ENCODE peak calls at places on chromosomes 4 and X, in six cellular contexts. P is stomach, S is H9, O is fibroblast of the aortic adventitia, C is esophagus squamous epithelium, L is B cell. Q is an unnamed sample.

GRCh38 chr4:173516621-173517612 is 13.1 kb downstream of the HAND2 start:
- DNase-seq in P (no peak), S (peak; percentile 71), O (peak; percentile 74), C (no peak), L (no peak), Q (no peak)

GRCh38 chr4:107519057-107519456 is 201.0 kb downstream of the PAPSS1 start:
- DNase-seq in P (peak; percentile 33), S (no peak), O (peak; percentile 41), C (no peak), L (no peak), Q (peak; percentile 33)

GRCh38 chr4:40736910-40737309 is 12.8 kb upstream of the NSUN7 start:
- DNase-seq in P (no peak), S (no peak), O (peak; percentile 54), C (no peak), L (peak; percentile 42), Q (no peak)

GRCh38 chr4:52836653-52837052 is 25.5 kb upstream of the RASL11B start:
- DNase-seq in P (no peak), S (no peak), O (no peak), C (no peak), L (no peak), Q (no peak)

GRCh38 chrX:73400136-73400748 is 46.6 kb upstream of the CDX4 start:
- DNase-seq in P (no peak), S (no peak), O (no peak), C (no peak), L (no peak), Q (no peak)

GRCh38 chr4:92232566-92232965 is 71.2 kb upstream of the GRID2 start:
- DNase-seq in P (no peak), S (no peak), O (peak; percentile 8), C (no peak), L (no peak), Q (no peak)

GRCh38 chrX:78327370-78328048 is at the start of gene CYSLTR1:
- DNase-seq in P (no peak), S (no peak), O (no peak), C (no peak), L (peak; percentile 52), Q (no peak)

GRCh38 chr4:127586922-127587571 is 45.7 kb upstream of the INTU start:
- DNase-seq in P (no peak), S (peak; percentile 74), O (peak; percentile 33), C (no peak), L (no peak), Q (peak; percentile 31)

GRCh38 chrX:118679290-118679689 is 48.1 kb upstream of the IL13RA1 start:
- DNase-seq in P (no peak), S (no peak), O (no peak), C (no peak), L (peak; percentile 4), Q (peak; percentile 3)

GRCh38 chrX:23333842-23334535 is 660 bp upstream of the PTCHD1 start:
- DNase-seq in P (no peak), S (peak; percentile 76), O (no peak), C (no peak), L (no peak), Q (peak; percentile 14)

GRCh38 chr4:131531087-131531486 is 1618.0 kb upstream of the PCDH10 start:
- DNase-seq in P (no peak), S (no peak), O (no peak), C (no peak), L (no peak), Q (no peak)

GRCh38 chrX:116872931-116873330 is 410.2 kb upstream of the CT83 start:
- DNase-seq in P (no peak), S (no peak), O (no peak), C (no peak), L (no peak), Q (no peak)

GRCh38 chr4:168441412-168441811 is 38.9 kb downstream of the DDX60L start:
- DNase-seq in P (no peak), S (no peak), O (no peak), C (no peak), L (no peak), Q (no peak)

GRCh38 chrX:53682885-53683555 is 3.5 kb downstream of the HUWE1 start:
- DNase-seq in P (no peak), S (peak; percentile 52), O (peak; percentile 59), C (no peak), L (no peak), Q (peak; percentile 44)

GRCh38 chrX:109654710-109655109 is 29.7 kb upstream of the KCNE5 start:
- DNase-seq in P (no peak), S (no peak), O (no peak), C (no peak), L (no peak), Q (no peak)

GRCh38 chr4:6720202-6720699 is 4.3 kb downstream of the BLOC1S4 start:
- DNase-seq in P (peak; percentile 84), S (peak; percentile 85), O (peak; percentile 77), C (no peak), L (peak; percentile 84), Q (peak; percentile 97)

GRCh38 chr4:154944996-154945395 is 163.9 kb downstream of the RBM46 start:
- DNase-seq in P (no peak), S (no peak), O (no peak), C (no peak), L (no peak), Q (no peak)

GRCh38 chr4:173293663-173294062 is 40.5 kb downstream of the HMGB2 start:
- DNase-seq in P (no peak), S (no peak), O (no peak), C (no peak), L (no peak), Q (no peak)

GRCh38 chr4:94515365-94515764 is 63.6 kb downstream of the PDLIM5 start:
- DNase-seq in P (no peak), S (no peak), O (no peak), C (no peak), L (no peak), Q (no peak)

DNA sequence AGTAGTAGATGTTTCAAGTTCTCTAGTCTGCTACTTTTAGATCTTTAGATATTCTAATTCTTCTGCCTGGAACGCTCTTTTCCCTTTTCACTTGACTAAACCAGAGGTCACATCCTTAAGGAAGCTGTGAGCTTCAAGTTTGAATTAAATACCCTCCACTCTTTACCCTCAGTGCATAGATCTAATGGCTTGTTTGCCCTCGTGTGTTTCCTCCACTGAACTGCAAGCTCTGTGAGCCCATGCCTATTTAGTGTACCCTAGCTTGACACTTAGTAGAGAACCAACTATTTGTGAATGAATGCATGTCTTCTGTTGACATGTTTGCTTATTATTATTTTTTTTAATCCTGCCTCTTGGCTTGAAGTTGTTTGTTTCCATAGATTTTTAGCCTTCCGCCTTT is 138.3 kb downstream of the PDE5A start:
- DNase-seq in P (no peak), S (peak; percentile 32), O (peak; percentile 35), C (no peak), L (no peak), Q (peak; percentile 20)
- TF ChIP-seq CTCF in P (no peak), S (peak; percentile 62), O (no peak), C (no peak), L (no peak), Q (no peak)

DNA sequence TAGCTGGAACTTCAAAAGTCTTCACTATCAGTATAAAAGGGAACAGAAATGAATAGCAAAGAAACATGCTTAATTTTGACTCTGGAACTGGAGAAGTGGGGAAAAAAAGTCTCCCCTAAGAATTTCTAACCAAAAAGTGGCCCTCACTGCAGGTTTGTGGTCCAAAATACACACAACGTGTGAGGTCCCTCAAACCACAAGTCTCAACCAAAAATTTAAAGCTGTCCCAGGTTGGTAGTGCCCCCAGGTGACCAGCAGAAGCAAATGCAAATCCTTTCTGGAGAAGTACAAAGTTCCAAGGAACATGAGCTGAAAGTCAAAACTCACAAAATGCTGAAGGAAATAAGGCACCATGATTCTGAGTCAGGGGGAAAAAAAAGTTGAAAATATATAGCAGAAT is 23.6 kb upstream of the VAMP7 start:
- DNase-seq in P (no peak), S (peak; percentile 30), O (peak; percentile 18), C (no peak), L (no peak), Q (no peak)
- TF ChIP-seq CTCF in P (no peak), S (peak; percentile 51), O (peak; percentile 31), C (peak; percentile 22), L (no peak), Q (no peak)

GRCh38 chrX:88397551-88397950 is 349.5 kb upstream of the CPXCR1 start:
- DNase-seq in P (no peak), S (no peak), O (no peak), C (no peak), L (no peak), Q (no peak)
- TF ChIP-seq CTCF in P (no peak), S (peak; percentile 63), O (peak; percentile 16), C (no peak), L (no peak), Q (peak; percentile 51)

GRCh38 chrX:49237060-49237459 is 1.8 kb downstream of the CCDC22 start:
- DNase-seq in P (no peak), S (no peak), O (no peak), C (no peak), L (peak; percentile 30), Q (no peak)

GRCh38 chrX:49243166-49243565 is 7.9 kb downstream of the CCDC22 start:
- DNase-seq in P (no peak), S (no peak), O (no peak), C (no peak), L (no peak), Q (no peak)

GRCh38 chrX:49233887-49234555 is 881 bp upstream of the CACNA1F start:
- DNase-seq in P (no peak), S (no peak), O (no peak), C (no peak), L (no peak), Q (no peak)

GRCh38 chrX:49242545-49243066 is 7.3 kb downstream of the CCDC22 start:
- DNase-seq in P (no peak), S (no peak), O (no peak), C (no peak), L (no peak), Q (no peak)

GRCh38 chrX:49238735-49239134 is 3.5 kb downstream of the CCDC22 start:
- DNase-seq in P (no peak), S (no peak), O (no peak), C (no peak), L (no peak), Q (no peak)
- TF ChIP-seq CTCF in P (no peak), S (no peak), O (no peak), C (no peak), L (no peak), Q (no peak)

Q was measured in endothelial cell.